ENCODE peak calls at places on chromosomes 3 and 15, in nine cellular contexts. W is uterus, S is sigmoid colon, U is stomach, L is suprapubic skin, V is tibial nerve, T is IMR-90, K is testis, Q is body of pancreas. F is an unnamed sample.

GRCh38 chr3:105195260-105195659 is 171.4 kb upstream of the ALCAM start:
- DNase-seq in U (no peak), L (no peak), V (no peak), Q (no peak), T (peak; percentile 65), K (no peak), W (no peak), S (no peak), F (no peak)

GRCh38 chr3:19029837-19030835 is 118.2 kb upstream of the KCNH8 start:
- DNase-seq in T (no peak), U (no peak), S (no peak), W (no peak), L (no peak), V (no peak), Q (no peak), K (no peak), F (no peak)

GRCh38 chr3:122415762-122416654 is at the start of gene WDR5B:
- DNase-seq in L (peak; percentile 99), V (peak; percentile 98), Q (peak; percentile 99), W (peak; percentile 98), K (peak; percentile 97), T (peak; percentile 96), U (peak; percentile 99), S (peak; percentile 99), F (peak; percentile 98)

GRCh38 chr3:197595470-197596185 is 39.9 kb upstream of the BDH1 start:
- DNase-seq in T (no peak), S (no peak), V (no peak), Q (no peak), U (no peak), K (no peak), W (no peak), L (no peak), F (no peak)

GRCh38 chr3:186151077-186151971 is 42.4 kb upstream of the ETV5 start:
- DNase-seq in T (no peak), W (no peak), U (no peak), V (no peak), L (peak; percentile 24), S (no peak), Q (peak; percentile 45), K (no peak), F (no peak)

GRCh38 chr3:188400494-188401243 is 246.7 kb downstream of the LPP start:
- DNase-seq in V (no peak), Q (no peak), W (no peak), S (no peak), K (no peak), U (no peak), T (no peak), L (no peak), F (no peak)

GRCh38 chr3:8110966-8111798 is 390.4 kb upstream of the LMCD1 start:
- DNase-seq in W (no peak), Q (peak; percentile 56), U (peak; percentile 57), L (no peak), S (no peak), V (peak; percentile 76), K (peak; percentile 67), T (peak; percentile 31), F (peak; percentile 49)

GRCh38 chr3:42226470-42227425 is 39.2 kb downstream of the CCK start:
- DNase-seq in L (no peak), K (peak; percentile 41), Q (no peak), T (no peak), W (no peak), S (no peak), U (no peak), V (no peak), F (no peak)

GRCh38 chr3:58743296-58743695 is 76.7 kb upstream of the FAM3D start:
- DNase-seq in Q (no peak), W (no peak), U (no peak), L (no peak), S (no peak), V (no peak), T (no peak), K (no peak), F (no peak)

GRCh38 chr15:101045835-101046691 is 126.9 kb downstream of the LRRK1 start:
- DNase-seq in K (peak; percentile 31), T (no peak), W (peak; percentile 21), L (peak; percentile 62), V (no peak), U (peak; percentile 16), S (peak; percentile 55), Q (no peak), F (peak; percentile 17)

GRCh38 chr15:62391565-62392262 is 226.6 kb upstream of the C2CD4B start:
- DNase-seq in Q (peak; percentile 60), S (peak; percentile 79), U (peak; percentile 50), W (peak; percentile 41), L (no peak), V (no peak), T (peak; percentile 34), K (peak; percentile 50), F (peak; percentile 43)

GRCh38 chr3:128242818-128243601 is 89.7 kb downstream of the EEFSEC start:
- DNase-seq in L (no peak), Q (no peak), V (no peak), K (no peak), S (no peak), W (no peak), T (peak; percentile 19), U (no peak), F (no peak)

DNA sequence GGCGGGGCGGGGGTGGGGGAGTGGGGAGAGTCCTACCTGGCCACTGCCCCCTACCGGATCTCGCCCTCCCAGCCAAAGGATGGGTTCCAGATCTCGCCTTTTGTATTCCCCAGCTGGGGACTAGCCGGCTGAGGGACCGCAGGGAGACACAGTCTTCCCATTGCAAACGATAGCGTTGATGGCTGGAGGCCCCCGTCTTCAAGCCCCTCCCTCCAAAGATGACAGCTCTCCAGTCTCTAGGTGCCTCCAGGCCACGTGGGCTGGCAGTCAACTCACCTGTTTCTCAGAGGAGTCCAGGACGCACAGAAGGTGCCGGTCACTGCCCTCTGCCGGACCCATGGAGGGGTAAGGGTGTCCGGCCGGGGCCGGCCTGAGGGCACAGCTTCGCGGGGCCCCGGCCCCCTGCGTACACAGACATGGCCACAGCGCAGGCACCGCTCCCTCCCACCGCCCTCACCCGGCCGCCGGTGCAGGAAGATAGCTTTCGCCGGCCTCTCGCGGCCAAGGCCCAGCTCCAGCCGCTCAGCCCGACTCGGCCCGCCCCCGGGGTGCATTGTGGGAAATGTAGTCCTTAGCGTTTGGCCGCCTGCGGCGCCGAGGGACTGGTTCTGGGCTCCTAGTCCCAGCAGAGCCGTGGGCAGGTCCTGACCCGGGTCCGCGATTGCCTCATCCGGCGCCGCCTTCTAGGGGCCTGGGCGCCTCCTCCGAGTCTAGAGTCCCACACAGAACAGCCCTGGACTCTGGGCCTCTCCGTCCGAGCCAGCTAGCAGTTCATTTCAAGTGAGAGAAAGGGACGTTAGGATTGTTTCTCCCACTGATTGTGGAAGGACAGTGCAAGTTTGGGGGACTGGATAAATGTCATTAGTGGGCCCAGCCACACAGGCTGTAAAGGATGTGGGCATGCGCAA is at the start of gene MON1A:
- DNase-seq in S (peak; percentile 98), Q (peak; percentile 96), L (peak; percentile 98), W (peak; percentile 95), V (peak; percentile 92), T (peak; percentile 82), U (peak; percentile 95), K (peak; percentile 96), F (peak; percentile 98)
- TF ChIP-seq POLR2A in S (no peak), Q (peak; percentile 52), L (no peak), W (peak; percentile 64), V (no peak), T (no peak), U (no peak), K (no peak), F (peak; percentile 76)

DNA sequence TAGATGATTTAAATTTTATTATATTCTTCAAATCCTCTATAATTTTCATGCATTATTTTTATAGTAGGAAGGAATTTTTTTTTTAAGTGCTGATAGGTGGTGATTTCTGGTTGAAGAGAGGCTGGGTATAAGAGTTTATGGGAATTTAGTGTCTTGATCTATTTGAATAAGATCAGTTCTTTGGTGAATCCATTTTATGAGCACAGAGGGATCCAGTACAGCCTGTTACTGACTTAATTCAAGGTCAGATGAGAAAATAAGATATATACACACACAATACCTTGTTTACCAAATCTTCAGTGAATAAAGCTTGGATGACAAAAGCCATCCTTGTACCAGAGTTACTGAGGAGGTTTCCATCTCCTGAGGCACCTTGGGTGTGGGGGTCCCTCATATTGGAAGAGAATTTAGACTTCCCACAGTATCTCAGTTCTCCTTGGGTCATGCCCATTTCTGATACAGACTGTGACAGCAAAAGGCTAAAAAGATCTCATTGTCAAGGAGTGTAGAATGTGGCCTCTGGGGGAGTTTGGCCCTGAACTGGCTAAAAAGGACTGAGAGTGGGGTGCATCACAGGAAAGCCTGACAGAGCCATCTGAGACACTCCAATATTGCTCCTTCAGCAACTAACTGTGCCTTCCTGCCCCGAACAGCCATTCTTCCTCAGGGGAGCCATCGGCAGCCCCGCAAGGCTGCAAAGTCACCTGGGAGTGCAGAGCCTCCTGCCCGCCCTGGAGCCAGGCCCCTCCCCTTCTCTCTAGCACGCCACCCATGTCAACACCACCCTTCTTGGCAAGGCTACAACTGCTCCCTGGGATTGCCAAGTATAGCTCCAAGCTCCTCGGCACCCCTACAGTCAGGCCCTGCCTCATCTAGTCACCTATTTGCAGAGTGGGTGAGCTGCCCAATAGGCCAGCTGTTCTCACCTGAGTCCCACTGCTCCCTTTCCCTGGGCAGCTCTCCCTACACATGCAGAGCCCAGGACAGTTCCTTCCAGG is 43.1 kb upstream of the HACD2 start:
- DNase-seq in K (no peak), Q (peak; percentile 92), S (peak; percentile 94), W (peak; percentile 63), T (no peak), V (no peak), U (peak; percentile 85), L (no peak), F (peak; percentile 59)
- H3K27ac ChIP-seq in K (no peak overlapping the region), Q (no peak overlapping the region), S (peak overlapping the region; percentile 87), W (peak overlapping the region; percentile 54), T (no peak overlapping the region), V (no peak overlapping the region), U (peak overlapping the region; percentile 82), L (no peak overlapping the region), F (no peak overlapping the region)

GRCh38 chr3:81632659-81633058 is 128.8 kb downstream of the GBE1 start:
- DNase-seq in T (no peak), Q (no peak), S (no peak), V (no peak), K (no peak), U (no peak), W (no peak), L (no peak), F (no peak)
- H3K36me3 ChIP-seq in T (peaks cover 5% of the 10 kb centered on the region), Q (no peaks in the 10 kb centered on the region), S (peaks cover 14% of the 10 kb centered on the region), V (no peaks in the 10 kb centered on the region), K (no peaks in the 10 kb centered on the region), U (peaks cover 7% of the 10 kb centered on the region), W (peaks cover 2% of the 10 kb centered on the region), L (peaks cover 9% of the 10 kb centered on the region), F (peaks cover 21% of the 10 kb centered on the region)

GRCh38 chr3:111915905-111916304 is 56.8 kb downstream of the PHLDB2 start:
- DNase-seq in S (no peak), W (no peak), V (no peak), U (no peak), T (no peak), K (no peak), Q (no peak), L (no peak), F (no peak)

GRCh38 chr3:111907151-111907550 is 48.1 kb downstream of the PHLDB2 start:
- DNase-seq in U (no peak), T (no peak), V (no peak), W (no peak), Q (no peak), S (no peak), L (no peak), K (no peak), F (no peak)

GRCh38 chr3:111910806-111911205 is 51.7 kb downstream of the PHLDB2 start:
- DNase-seq in T (peak; percentile 86), W (no peak), K (no peak), V (no peak), U (no peak), Q (no peak), L (no peak), S (no peak), F (no peak)

GRCh38 chr3:111913163-111913763 is 54.2 kb downstream of the PHLDB2 start:
- DNase-seq in W (no peak), Q (no peak), T (no peak), V (no peak), S (no peak), L (no peak), K (no peak), U (no peak), F (no peak)

GRCh38 chr3:111911446-111911845 is 52.4 kb downstream of the PHLDB2 start:
- DNase-seq in L (no peak), V (no peak), Q (no peak), K (no peak), U (no peak), S (no peak), T (no peak), W (no peak), F (peak; percentile 36)
- TF ChIP-seq POLR2A in L (no peak), V (no peak), Q (no peak), K (no peak), U (no peak), S (no peak), T (no peak), W (no peak), F (no peak)